ENCODE peak calls at places on chromosomes 13 and 19, in five cellular contexts. D, G, L, T and J are unnamed samples.

GRCh38 chr19:12229990-12230389 is 64.7 kb downstream of the ZNF44 start:
- DNase-seq in T (no peak), D (no peak), G (no peak), L (no peak), J (no peak)

GRCh38 chr13:39463611-39464010 is 139.4 kb downstream of the LHFPL6 start:
- DNase-seq in D (peak; percentile 17), T (no peak), G (no peak), L (peak; percentile 48), J (no peak)

GRCh38 chr13:35388979-35389378 is 87.5 kb downstream of the MAB21L1 start:
- DNase-seq in T (no peak), G (peak; percentile 2), D (peak; percentile 36), L (peak; percentile 57), J (no peak)

GRCh38 chr13:41222259-41222852 is 28.0 kb upstream of the KBTBD7 start:
- DNase-seq in T (no peak), G (peak; percentile 17), L (peak; percentile 73), D (peak; percentile 36), J (no peak)

GRCh38 chr13:98521461-98521860 is 55.4 kb downstream of the STK24 start:
- DNase-seq in L (no peak), G (no peak), T (no peak), D (no peak), J (no peak)

GRCh38 chr19:38319421-38320258 is at the start of gene KCNK6:
- DNase-seq in G (no peak), T (peak; percentile 72), D (peak; percentile 35), L (peak; percentile 71), J (peak; percentile 81)

GRCh38 chr13:32530841-32531253 is 7.7 kb downstream of the N4BP2L2 start:
- DNase-seq in L (peak; percentile 82), D (peak; percentile 71), T (no peak), G (no peak), J (no peak)

GRCh38 chr13:47853236-47853635 is 147.8 kb downstream of the SUCLA2 start:
- DNase-seq in G (no peak), L (no peak), D (peak; percentile 53), T (no peak), J (no peak)

GRCh38 chr13:26280822-26281221 is 26.9 kb downstream of the CDK8 start:
- DNase-seq in G (no peak), T (no peak), D (peak; percentile 28), L (no peak), J (no peak)

GRCh38 chr19:46202872-46203860 is 26.4 kb upstream of the IGFL1 start:
- DNase-seq in T (no peak), G (no peak), D (no peak), L (no peak), J (no peak)

GRCh38 chr19:32555786-32556185 is 25.2 kb upstream of the PDCD5 start:
- DNase-seq in L (no peak), T (no peak), G (no peak), D (no peak), J (no peak)

GRCh38 chr19:33274663-33275558 is 27.4 kb downstream of the CEBPA start:
- DNase-seq in T (no peak), L (no peak), G (no peak), D (no peak), J (no peak)

GRCh38 chr13:38366954-38367645 is 17.4 kb downstream of the UFM1 start:
- DNase-seq in D (peak; percentile 39), L (peak; percentile 25), G (no peak), T (no peak), J (no peak)

GRCh38 chr13:64753606-64754005 is 2476.5 kb downstream of the PCDH9 start:
- DNase-seq in G (no peak), D (peak; percentile 12), L (peak; percentile 50), T (no peak), J (no peak)

GRCh38 chr19:23906835-23907234 is 7.9 kb upstream of the ZNF726 start:
- DNase-seq in T (no peak), G (no peak), L (no peak), D (no peak), J (no peak)

GRCh38 chr13:19185865-19186645 is 4.4 kb upstream of the TUBA3C start:
- DNase-seq in D (no peak), T (no peak), G (no peak), L (no peak), J (no peak)
- H3K9me3 ChIP-seq in D (no peaks in the 10 kb centered on the region), T (peaks cover 6% of the 10 kb centered on the region), G (peaks cover 34% of the 10 kb centered on the region), L (no peaks in the 10 kb centered on the region), J (no peaks in the 10 kb centered on the region)

GRCh38 chr19:53092723-53093122 is 10.5 kb downstream of the ZNF160 start:
- DNase-seq in L (no peak), G (no peak), T (no peak), D (no peak), J (no peak)
- H3K9me3 ChIP-seq in L (no peaks in the 10 kb centered on the region), G (peaks cover 2% of the 10 kb centered on the region), T (no peaks in the 10 kb centered on the region), D (no peaks in the 10 kb centered on the region), J (no peaks in the 10 kb centered on the region)

GRCh38 chr19:56917998-56918397 is 77.5 kb upstream of the PEG3 start:
- DNase-seq in T (no peak), L (no peak), G (no peak), D (no peak), J (no peak)

GRCh38 chr19:56918682-56919307 is 78.3 kb upstream of the PEG3 start:
- DNase-seq in T (no peak), G (no peak), L (no peak), D (no peak), J (no peak)

GRCh38 chr19:56916528-56916927 is 76.0 kb upstream of the PEG3 start:
- DNase-seq in T (no peak), D (no peak), L (no peak), G (no peak), J (no peak)

GRCh38 chr19:56919308-56919995 is 78.9 kb upstream of the PEG3 start:
- DNase-seq in T (no peak), L (no peak), G (no peak), D (no peak), J (no peak)
- H3K9me3 ChIP-seq in T (no peaks in the 10 kb centered on the region), L (no peaks in the 10 kb centered on the region), G (peaks cover 15% of the 10 kb centered on the region), D (no peaks in the 10 kb centered on the region), J (no peaks in the 10 kb centered on the region)

GRCh38 chr19:43883864-43884263 is 51.2 kb downstream of the ZNF45 start:
- DNase-seq in D (no peak), G (no peak), L (no peak), T (no peak), J (no peak)

DNA sequence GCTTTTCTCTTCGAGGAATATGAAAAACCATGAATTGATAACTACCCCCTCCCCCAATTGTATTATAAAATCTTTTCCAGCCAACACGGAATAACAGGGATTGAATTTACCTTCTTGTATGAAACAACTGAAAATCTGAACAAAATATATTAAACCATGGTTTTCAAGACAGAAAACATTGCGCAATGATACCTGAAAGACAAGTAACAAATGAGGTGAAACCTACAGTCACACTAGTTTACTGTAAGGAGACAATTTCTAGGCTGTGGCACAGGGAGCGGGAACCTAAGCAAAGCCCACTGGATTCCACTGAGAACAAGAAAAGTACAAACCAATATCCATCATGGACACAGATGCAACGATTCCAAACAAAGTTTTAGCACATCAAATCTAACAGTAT is 53.4 kb downstream of the ZNF283 start:
- DNase-seq in T (no peak), L (no peak), G (no peak), D (no peak), J (no peak)
- H3K9me3 ChIP-seq in T (peaks cover 82% of the 10 kb centered on the region), L (peaks cover 89% of the 10 kb centered on the region), G (peaks cover 4% of the 10 kb centered on the region), D (no peaks in the 10 kb centered on the region), J (peaks cover 30% of the 10 kb centered on the region)

GRCh38 chr13:108755084-108755483 is 125.7 kb downstream of the MYO16 start:
- DNase-seq in L (no peak), T (no peak), D (no peak), G (no peak), J (no peak)
- H3K9me3 ChIP-seq in L (no peaks in the 10 kb centered on the region), T (no peaks in the 10 kb centered on the region), D (no peaks in the 10 kb centered on the region), G (no peaks in the 10 kb centered on the region), J (no peaks in the 10 kb centered on the region)

GRCh38 chr19:56594783-56595547 is at the start of gene ZNF71:
- DNase-seq in T (peak; percentile 93), G (peak; percentile 87), D (peak; percentile 82), L (peak; percentile 96), J (peak; percentile 94)
- H3K9me3 ChIP-seq in T (no peaks in the 10 kb centered on the region), G (peaks cover 14% of the 10 kb centered on the region), D (no peaks in the 10 kb centered on the region), L (no peaks in the 10 kb centered on the region), J (no peaks in the 10 kb centered on the region)

GRCh38 chr19:54677217-54677616 is 14.4 kb downstream of the LILRB4 start:
- DNase-seq in T (no peak), G (no peak), L (no peak), D (no peak), J (no peak)
- H3K9me3 ChIP-seq in T (no peaks in the 10 kb centered on the region), G (peaks cover 11% of the 10 kb centered on the region), L (no peaks in the 10 kb centered on the region), D (no peaks in the 10 kb centered on the region), J (no peaks in the 10 kb centered on the region)

GRCh38 chr19:2858864-2859263 is 8.3 kb upstream of the ZNF556 start:
- DNase-seq in D (no peak), G (no peak), T (no peak), L (no peak), J (no peak)
- H3K9me3 ChIP-seq in D (peaks cover 3% of the 10 kb centered on the region), G (peaks cover 34% of the 10 kb centered on the region), T (peaks cover 71% of the 10 kb centered on the region), L (peaks cover 52% of the 10 kb centered on the region), J (peaks cover 17% of the 10 kb centered on the region)